ENCODE peak calls at places on chromosomes 4 and X, in six cellular contexts. One of them, this sample, is unnamed.

GRCh38 chr4:7691992-7692391 is 247.7 kb downstream of the AFAP1 start:
- DNase-seq in stimulated activated CD8-positive, alpha-beta memory T cell treated with anti-CD3 and anti-CD28 coated beads, Interleukin-12 subunit alpha, Interleukin-12 subunit beta, amount 100 ng/mL, for 1 hour: no peak
- DNase-seq in COLO829: no peak
- DNase-seq in T-cell: no peak
- DNase-seq in iris pigment epithelial cell: no peak
- DNase-seq in SW480: no peak
- DNase-seq in this sample: no peak

GRCh38 chr4:39505581-39505980 is 21.7 kb downstream of the UGDH start:
- DNase-seq in iris pigment epithelial cell: no peak
- DNase-seq in COLO829: no peak
- DNase-seq in stimulated activated CD8-positive, alpha-beta memory T cell treated with anti-CD3 and anti-CD28 coated beads, Interleukin-12 subunit alpha, Interleukin-12 subunit beta, amount 100 ng/mL, for 1 hour: no peak
- DNase-seq in T-cell: no peak
- DNase-seq in SW480: no peak
- DNase-seq in this sample: no peak

GRCh38 chr4:38791005-38791404 is 8.2 kb upstream of the TLR10 start:
- DNase-seq in iris pigment epithelial cell: no peak
- DNase-seq in T-cell: no peak
- DNase-seq in COLO829: no peak
- DNase-seq in SW480: no peak
- DNase-seq in stimulated activated CD8-positive, alpha-beta memory T cell treated with anti-CD3 and anti-CD28 coated beads, Interleukin-12 subunit alpha, Interleukin-12 subunit beta, amount 100 ng/mL, for 1 hour: no peak
- DNase-seq in this sample: no peak

GRCh38 chrX:134761788-134762187 is 103.5 kb upstream of the PLAC1 start:
- DNase-seq in COLO829: no peak
- DNase-seq in T-cell: no peak
- DNase-seq in SW480: peak
- DNase-seq in iris pigment epithelial cell: peak
- DNase-seq in stimulated activated CD8-positive, alpha-beta memory T cell treated with anti-CD3 and anti-CD28 coated beads, Interleukin-12 subunit alpha, Interleukin-12 subunit beta, amount 100 ng/mL, for 1 hour: no peak
- DNase-seq in this sample: no peak

GRCh38 chr4:119479180-119479814 is 149.3 kb downstream of the PDE5A start:
- DNase-seq in SW480: no peak
- DNase-seq in iris pigment epithelial cell: no peak
- DNase-seq in stimulated activated CD8-positive, alpha-beta memory T cell treated with anti-CD3 and anti-CD28 coated beads, Interleukin-12 subunit alpha, Interleukin-12 subunit beta, amount 100 ng/mL, for 1 hour: no peak
- DNase-seq in T-cell: no peak
- DNase-seq in COLO829: no peak
- DNase-seq in this sample: no peak

GRCh38 chr4:151173751-151174325 is 74.4 kb downstream of the RPS3A start:
- DNase-seq in COLO829: no peak
- DNase-seq in T-cell: no peak
- DNase-seq in SW480: no peak
- DNase-seq in iris pigment epithelial cell: peak
- DNase-seq in stimulated activated CD8-positive, alpha-beta memory T cell treated with anti-CD3 and anti-CD28 coated beads, Interleukin-12 subunit alpha, Interleukin-12 subunit beta, amount 100 ng/mL, for 1 hour: no peak
- DNase-seq in this sample: no peak

GRCh38 chrX:78838709-78839108 is 91.2 kb downstream of the LPAR4 start:
- DNase-seq in COLO829: no peak
- DNase-seq in iris pigment epithelial cell: no peak
- DNase-seq in T-cell: no peak
- DNase-seq in stimulated activated CD8-positive, alpha-beta memory T cell treated with anti-CD3 and anti-CD28 coated beads, Interleukin-12 subunit alpha, Interleukin-12 subunit beta, amount 100 ng/mL, for 1 hour: no peak
- DNase-seq in SW480: no peak
- DNase-seq in this sample: no peak

GRCh38 chrX:100695302-100695701 is 36.6 kb downstream of the SYTL4 start:
- DNase-seq in SW480: no peak
- DNase-seq in stimulated activated CD8-positive, alpha-beta memory T cell treated with anti-CD3 and anti-CD28 coated beads, Interleukin-12 subunit alpha, Interleukin-12 subunit beta, amount 100 ng/mL, for 1 hour: no peak
- DNase-seq in iris pigment epithelial cell: no peak
- DNase-seq in COLO829: no peak
- DNase-seq in T-cell: no peak
- DNase-seq in this sample: no peak

GRCh38 chr4:17854076-17854475 is 43.3 kb downstream of the NCAPG start:
- DNase-seq in SW480: no peak
- DNase-seq in T-cell: no peak
- DNase-seq in iris pigment epithelial cell: no peak
- DNase-seq in stimulated activated CD8-positive, alpha-beta memory T cell treated with anti-CD3 and anti-CD28 coated beads, Interleukin-12 subunit alpha, Interleukin-12 subunit beta, amount 100 ng/mL, for 1 hour: no peak
- DNase-seq in COLO829: no peak
- DNase-seq in this sample: no peak

GRCh38 chrX:44975666-44976263 is 102.8 kb downstream of the KDM6A start:
- DNase-seq in stimulated activated CD8-positive, alpha-beta memory T cell treated with anti-CD3 and anti-CD28 coated beads, Interleukin-12 subunit alpha, Interleukin-12 subunit beta, amount 100 ng/mL, for 1 hour: no peak
- DNase-seq in iris pigment epithelial cell: peak
- DNase-seq in SW480: no peak
- DNase-seq in COLO829: no peak
- DNase-seq in T-cell: no peak
- DNase-seq in this sample: no peak

GRCh38 chr4:139728840-139729239 is 63.2 kb downstream of the MGST2 start:
- DNase-seq in stimulated activated CD8-positive, alpha-beta memory T cell treated with anti-CD3 and anti-CD28 coated beads, Interleukin-12 subunit alpha, Interleukin-12 subunit beta, amount 100 ng/mL, for 1 hour: no peak
- DNase-seq in COLO829: no peak
- DNase-seq in T-cell: no peak
- DNase-seq in iris pigment epithelial cell: no peak
- DNase-seq in SW480: no peak
- DNase-seq in this sample: no peak

GRCh38 chr4:156948738-156949137 is 22.9 kb downstream of the PDGFC start:
- DNase-seq in COLO829: no peak
- DNase-seq in T-cell: no peak
- DNase-seq in iris pigment epithelial cell: no peak
- DNase-seq in stimulated activated CD8-positive, alpha-beta memory T cell treated with anti-CD3 and anti-CD28 coated beads, Interleukin-12 subunit alpha, Interleukin-12 subunit beta, amount 100 ng/mL, for 1 hour: no peak
- DNase-seq in SW480: no peak
- DNase-seq in this sample: no peak

GRCh38 chr4:186689476-186689875 is 34.2 kb downstream of the FAT1 start:
- DNase-seq in T-cell: no peak
- DNase-seq in SW480: no peak
- DNase-seq in COLO829: no peak
- DNase-seq in stimulated activated CD8-positive, alpha-beta memory T cell treated with anti-CD3 and anti-CD28 coated beads, Interleukin-12 subunit alpha, Interleukin-12 subunit beta, amount 100 ng/mL, for 1 hour: no peak
- DNase-seq in iris pigment epithelial cell: no peak
- DNase-seq in this sample: no peak

This sample was measured in CD8-positive, alpha-beta T cell.